ENCODE peak calls at places on chromosome 1, in nine cellular contexts. B is CD4-positive, alpha-beta memory T cell; X is IMR-90; I is tibial nerve; T is ovary; K is fibroblast of lung; R is psoas muscle; P is CD8-positive, alpha-beta memory T cell; O is cardiac muscle cell. G is an unnamed sample.

GRCh38 chr1:197437891-197438853 is 170.1 kb downstream of the CRB1 start:
- DNase-seq in X (peak; percentile 17), P (no peak), I (no peak), B (no peak), O (no peak), K (peak; percentile 57), T (no peak), R (no peak), G (no peak)

GRCh38 chr1:240824238-240824637 is 212.3 kb upstream of the GREM2 start:
- DNase-seq in X (no peak), T (no peak), P (no peak), B (no peak), K (no peak), I (no peak), R (no peak), O (no peak), G (no peak)

GRCh38 chr1:115456441-115456961 is 118.5 kb upstream of the NGF start:
- DNase-seq in I (no peak), X (peak; percentile 67), K (no peak), T (no peak), P (no peak), R (peak; percentile 77), O (no peak), B (no peak), G (no peak)

GRCh38 chr1:41380979-41381690 is 19.9 kb downstream of the FOXO6 start:
- DNase-seq in I (no peak), T (peak; percentile 91), P (no peak), B (no peak), X (no peak), R (peak; percentile 81), O (no peak), K (no peak), G (no peak)

GRCh38 chr1:63713627-63714481 is 60.0 kb upstream of the ROR1 start:
- DNase-seq in X (peak; percentile 93), T (no peak), O (peak; percentile 13), B (no peak), I (no peak), R (no peak), P (no peak), K (peak; percentile 94), G (no peak)

GRCh38 chr1:78340006-78340405 is 150.8 kb upstream of the PTGFR start:
- DNase-seq in T (no peak), B (no peak), I (no peak), K (peak; percentile 79), R (no peak), X (peak; percentile 88), P (no peak), O (no peak), G (no peak)

GRCh38 chr1:94602312-94602711 is 60.8 kb upstream of the F3 start:
- DNase-seq in K (peak; percentile 85), O (no peak), B (peak; percentile 26), P (no peak), I (no peak), X (peak; percentile 82), R (no peak), T (no peak), G (no peak)

GRCh38 chr1:217718873-217719272 is 87.7 kb downstream of the SPATA17 start:
- DNase-seq in X (no peak), T (no peak), K (no peak), B (no peak), P (no peak), R (no peak), O (no peak), I (no peak), G (no peak)

GRCh38 chr1:19636065-19636464 is 8.0 kb upstream of the NBL1 start:
- DNase-seq in I (no peak), X (no peak), P (no peak), R (no peak), O (no peak), B (no peak), T (no peak), K (no peak), G (no peak)

GRCh38 chr1:150150511-150151021 is 850 bp downstream of the PLEKHO1 start:
- DNase-seq in O (peak; percentile 52), P (peak; percentile 8), B (peak; percentile 27), K (no peak), T (peak; percentile 66), R (peak; percentile 71), I (no peak), X (no peak), G (no peak)

GRCh38 chr1:218516526-218516925 is 171.4 kb downstream of the TGFB2 start:
- DNase-seq in R (no peak), P (no peak), K (no peak), B (no peak), X (no peak), I (no peak), O (peak; percentile 72), T (no peak), G (no peak)

GRCh38 chr1:226786550-226786949 is 47.5 kb upstream of the ITPKB start:
- DNase-seq in K (no peak), X (no peak), I (no peak), B (no peak), P (no peak), R (no peak), O (no peak), T (no peak), G (no peak)

GRCh38 chr1:25560788-25561187 is 17.4 kb downstream of the LDLRAP1 start:
- DNase-seq in I (no peak), P (no peak), O (no peak), K (no peak), X (no peak), R (peak; percentile 36), B (no peak), T (no peak), G (no peak)

GRCh38 chr1:77900687-77901293 is 12.4 kb downstream of the NEXN start:
- DNase-seq in R (no peak), X (peak; percentile 63), T (peak; percentile 25), I (no peak), K (peak; percentile 75), O (peak; percentile 55), P (no peak), B (no peak), G (no peak)

GRCh38 chr1:230281531-230281930 is 144.6 kb downstream of the PGBD5 start:
- DNase-seq in T (peak; percentile 24), B (no peak), K (peak; percentile 55), I (no peak), O (no peak), P (no peak), X (peak; percentile 9), R (peak; percentile 34), G (no peak)

GRCh38 chr1:106937104-106937503 is 119.4 kb upstream of the PRMT6 start:
- DNase-seq in B (no peak), O (no peak), P (no peak), R (no peak), X (peak; percentile 92), I (no peak), K (peak; percentile 86), T (no peak), G (no peak)

GRCh38 chr1:118254001-118254400 is 69.0 kb upstream of the SPAG17 start:
- DNase-seq in O (no peak), K (no peak), P (no peak), B (no peak), X (no peak), I (no peak), T (no peak), R (no peak), G (no peak)

GRCh38 chr1:173222149-173223030 is 15.3 kb upstream of the TNFSF4 start:
- DNase-seq in T (no peak), O (no peak), I (no peak), P (no peak), K (no peak), B (no peak), R (no peak), X (no peak), G (no peak)

GRCh38 chr1:34923490-34923889 is 6.0 kb downstream of the DLGAP3 start:
- DNase-seq in B (no peak), P (no peak), O (no peak), R (no peak), K (no peak), I (no peak), T (no peak), X (no peak), G (no peak)

GRCh38 chr1:89681045-89681729 is 48.3 kb downstream of the LRRC8C start:
- DNase-seq in O (no peak), X (no peak), R (no peak), T (no peak), B (no peak), P (no peak), I (no peak), K (no peak), G (no peak)

GRCh38 chr1:162753001-162753658 is 37.4 kb upstream of the HSD17B7 start:
- DNase-seq in K (no peak), B (no peak), R (no peak), I (no peak), O (no peak), T (no peak), X (no peak), P (no peak), G (no peak)

GRCh38 chr1:36365310-36365895 is 20.3 kb downstream of the STK40 start:
- DNase-seq in I (peak; percentile 85), B (no peak), X (peak; percentile 67), R (peak; percentile 84), K (peak; percentile 74), P (no peak), T (peak; percentile 62), O (no peak), G (no peak)

GRCh38 chr1:173503391-173503790 is 26.3 kb downstream of the PRDX6 start:
- DNase-seq in I (no peak), B (no peak), R (no peak), K (peak; percentile 72), T (no peak), O (peak; percentile 25), P (no peak), X (peak; percentile 64), G (no peak)

GRCh38 chr1:86848654-86849053 is 65.3 kb downstream of the SELENOF start:
- DNase-seq in P (no peak), B (no peak), I (no peak), R (no peak), K (no peak), T (no peak), X (no peak), O (no peak), G (no peak)
- H3K27ac ChIP-seq in P (no peak overlapping the region), B (no peak overlapping the region), I (no peak overlapping the region), R (no peak overlapping the region), K (no peak overlapping the region), T (no peak overlapping the region), X (no peak overlapping the region), O (no peak overlapping the region), G (no peak overlapping the region)

GRCh38 chr1:29544406-29544805 is 308.1 kb downstream of the PTPRU start:
- DNase-seq in O (no peak), B (no peak), T (no peak), X (no peak), R (no peak), I (no peak), K (no peak), P (no peak), G (no peak)
- H3K27ac ChIP-seq in O (no peak overlapping the region), B (no peak overlapping the region), T (no peak overlapping the region), X (no peak overlapping the region), R (no peak overlapping the region), I (no peak overlapping the region), K (no peak overlapping the region), P (no peak overlapping the region), G (no peak overlapping the region)

GRCh38 chr1:39877231-39877778 is 6.0 kb downstream of the TRIT1 start:
- DNase-seq in X (no peak), P (no peak), R (no peak), I (no peak), T (no peak), K (no peak), O (no peak), B (no peak), G (no peak)
- H3K27ac ChIP-seq in X (no peak overlapping the region), P (no peak overlapping the region), R (peak overlapping the region; percentile 21), I (no peak overlapping the region), T (no peak overlapping the region), K (no peak overlapping the region), O (no peak overlapping the region), B (no peak overlapping the region), G (no peak overlapping the region)

GRCh38 chr1:155761746-155762400 is 73.0 kb downstream of the DAP3 start:
- DNase-seq in P (no peak), I (no peak), T (no peak), K (no peak), B (no peak), O (no peak), X (no peak), R (no peak), G (no peak)
- H3K27ac ChIP-seq in P (no peak overlapping the region), I (no peak overlapping the region), T (no peak overlapping the region), K (no peak overlapping the region), B (no peak overlapping the region), O (no peak overlapping the region), X (no peak overlapping the region), R (no peak overlapping the region), G (no peak overlapping the region)